ENCODE peak calls at places on chromosomes 1 and 21, in five cellular contexts. One of them, this sample, is unnamed.

GRCh38 chr1:227887697-227888403 is 59.9 kb downstream of the WNT9A start:
- DNase-seq in B cell: peak; percentile 74
- DNase-seq in progenitor cell of endocrine pancreas: peak; percentile 10
- DNase-seq in AG04450: no peak
- DNase-seq in kidney epithelial cell: no peak
- DNase-seq in this sample: no peak

GRCh38 chr1:156476501-156477298 is 23.9 kb downstream of the MEF2D start:
- DNase-seq in B cell: no peak
- DNase-seq in progenitor cell of endocrine pancreas: no peak
- DNase-seq in AG04450: peak; percentile 56
- DNase-seq in kidney epithelial cell: no peak
- DNase-seq in this sample: peak; percentile 30

GRCh38 chr1:63904826-63905225 is 131.0 kb downstream of the ROR1 start:
- DNase-seq in B cell: no peak
- DNase-seq in progenitor cell of endocrine pancreas: no peak
- DNase-seq in AG04450: no peak
- DNase-seq in kidney epithelial cell: no peak
- DNase-seq in this sample: no peak

GRCh38 chr1:67855944-67856343 is 22.7 kb upstream of the GNG12 start:
- DNase-seq in B cell: no peak
- DNase-seq in progenitor cell of endocrine pancreas: no peak
- DNase-seq in AG04450: no peak
- DNase-seq in kidney epithelial cell: no peak
- DNase-seq in this sample: no peak

GRCh38 chr1:245876586-245876985 is 630.5 kb downstream of the SMYD3 start:
- DNase-seq in B cell: no peak
- DNase-seq in progenitor cell of endocrine pancreas: no peak
- DNase-seq in AG04450: no peak
- DNase-seq in kidney epithelial cell: no peak
- DNase-seq in this sample: no peak

GRCh38 chr1:208936431-208936830 is 647.1 kb upstream of the CAMK1G start:
- DNase-seq in B cell: no peak
- DNase-seq in progenitor cell of endocrine pancreas: no peak
- DNase-seq in AG04450: no peak
- DNase-seq in kidney epithelial cell: no peak
- DNase-seq in this sample: no peak

GRCh38 chr21:44603109-44603875 is 2.9 kb downstream of the KRTAP10-7 start:
- DNase-seq in B cell: no peak
- DNase-seq in progenitor cell of endocrine pancreas: no peak
- DNase-seq in AG04450: no peak
- DNase-seq in kidney epithelial cell: no peak
- DNase-seq in this sample: no peak

GRCh38 chr1:55575571-55576279 is 360.6 kb upstream of the USP24 start:
- DNase-seq in B cell: no peak
- DNase-seq in progenitor cell of endocrine pancreas: no peak
- DNase-seq in AG04450: no peak
- DNase-seq in kidney epithelial cell: no peak
- DNase-seq in this sample: no peak

GRCh38 chr1:60942896-60943633 is 139.3 kb upstream of the NFIA start:
- DNase-seq in B cell: no peak
- DNase-seq in progenitor cell of endocrine pancreas: no peak
- DNase-seq in AG04450: no peak
- DNase-seq in kidney epithelial cell: no peak
- DNase-seq in this sample: no peak

GRCh38 chr1:241972703-241973375 is 15.3 kb downstream of the BECN2 start:
- DNase-seq in B cell: no peak
- DNase-seq in progenitor cell of endocrine pancreas: peak; percentile 15
- DNase-seq in AG04450: no peak
- DNase-seq in kidney epithelial cell: peak; percentile 71
- DNase-seq in this sample: no peak
- TF ChIP-seq CTCF in B cell: no peak
- TF ChIP-seq CTCF in progenitor cell of endocrine pancreas: no peak
- TF ChIP-seq CTCF in AG04450: no peak
- TF ChIP-seq CTCF in kidney epithelial cell: no peak
- TF ChIP-seq CTCF in this sample: no peak

GRCh38 chr1:41475859-41476567 is 8.5 kb downstream of the EDN2 start:
- DNase-seq in B cell: no peak
- DNase-seq in progenitor cell of endocrine pancreas: no peak
- DNase-seq in AG04450: no peak
- DNase-seq in kidney epithelial cell: no peak
- DNase-seq in this sample: peak; percentile 69
- TF ChIP-seq CTCF in B cell: no peak
- TF ChIP-seq CTCF in progenitor cell of endocrine pancreas: no peak
- TF ChIP-seq CTCF in AG04450: peak; percentile 14
- TF ChIP-seq CTCF in kidney epithelial cell: peak; percentile 2
- TF ChIP-seq CTCF in this sample: peak; percentile 55

DNA sequence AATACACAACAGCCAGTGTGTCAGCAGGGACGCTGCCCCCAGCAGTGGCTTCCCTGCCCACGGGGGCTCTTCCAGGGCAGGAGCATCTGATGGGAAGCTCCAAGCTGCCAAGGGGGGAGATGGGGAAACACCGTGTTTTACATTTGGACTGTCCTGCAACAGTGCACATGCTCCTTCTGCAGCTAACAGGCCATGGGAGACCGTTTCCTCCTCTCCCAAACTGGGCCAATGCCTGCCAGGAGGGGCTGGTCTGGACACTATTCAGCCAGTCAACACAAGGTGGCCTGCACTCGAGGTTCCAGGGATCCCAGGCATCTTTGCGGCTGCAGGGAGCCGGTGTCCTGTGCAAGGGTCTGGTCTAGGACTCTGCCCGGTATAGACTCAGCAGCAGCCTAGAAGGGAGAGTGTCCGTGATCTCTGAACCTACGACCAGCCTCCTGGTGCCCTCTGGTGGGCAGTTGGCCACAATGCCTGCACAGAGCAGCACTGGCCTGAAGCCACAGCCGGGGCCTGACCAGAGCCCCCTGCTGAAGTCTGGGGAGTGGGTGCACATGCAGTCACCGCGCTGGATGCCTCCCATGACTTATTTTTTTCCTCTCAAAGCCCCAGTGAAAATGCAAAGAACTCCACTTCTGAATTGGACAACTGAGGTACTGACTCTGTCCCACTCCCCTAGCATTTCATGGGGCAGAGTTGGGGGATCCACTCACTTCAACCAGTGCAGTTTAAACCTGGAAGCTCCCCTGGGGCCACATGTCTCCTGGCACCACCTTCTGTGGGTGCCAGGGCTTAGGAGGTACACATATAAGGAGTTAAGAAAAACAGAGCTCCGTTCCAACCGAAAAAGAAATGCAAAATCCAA is 33.3 kb downstream of the RCC2 start:
- DNase-seq in B cell: peak; percentile 68
- DNase-seq in progenitor cell of endocrine pancreas: peak; percentile 74
- DNase-seq in AG04450: peak; percentile 8
- DNase-seq in kidney epithelial cell: peak; percentile 9
- DNase-seq in this sample: peak; percentile 45
- TF ChIP-seq CTCF in B cell: peak; percentile 73
- TF ChIP-seq CTCF in progenitor cell of endocrine pancreas: peak; percentile 85
- TF ChIP-seq CTCF in AG04450: peak; percentile 78
- TF ChIP-seq CTCF in kidney epithelial cell: peak; percentile 86
- TF ChIP-seq CTCF in this sample: peak; percentile 89

GRCh38 chr1:201917362-201918033 is 28.8 kb downstream of the SHISA4 start:
- DNase-seq in B cell: no peak
- DNase-seq in progenitor cell of endocrine pancreas: no peak
- DNase-seq in AG04450: peak; percentile 73
- DNase-seq in kidney epithelial cell: no peak
- DNase-seq in this sample: peak; percentile 86
- TF ChIP-seq CTCF in B cell: no peak
- TF ChIP-seq CTCF in progenitor cell of endocrine pancreas: no peak
- TF ChIP-seq CTCF in AG04450: no peak
- TF ChIP-seq CTCF in kidney epithelial cell: no peak
- TF ChIP-seq CTCF in this sample: no peak

GRCh38 chr1:110220324-110220723 is 10.2 kb downstream of the KCNC4 start:
- DNase-seq in B cell: no peak
- DNase-seq in progenitor cell of endocrine pancreas: no peak
- DNase-seq in AG04450: no peak
- DNase-seq in kidney epithelial cell: no peak
- DNase-seq in this sample: no peak
- TF ChIP-seq CTCF in B cell: no peak
- TF ChIP-seq CTCF in progenitor cell of endocrine pancreas: no peak
- TF ChIP-seq CTCF in AG04450: no peak
- TF ChIP-seq CTCF in kidney epithelial cell: no peak
- TF ChIP-seq CTCF in this sample: no peak

GRCh38 chr1:21539933-21540332 is 30.7 kb downstream of the ALPL start:
- DNase-seq in B cell: no peak
- DNase-seq in progenitor cell of endocrine pancreas: no peak
- DNase-seq in AG04450: no peak
- DNase-seq in kidney epithelial cell: no peak
- DNase-seq in this sample: no peak
- TF ChIP-seq CTCF in B cell: no peak
- TF ChIP-seq CTCF in progenitor cell of endocrine pancreas: peak; percentile 22
- TF ChIP-seq CTCF in AG04450: peak; percentile 34
- TF ChIP-seq CTCF in kidney epithelial cell: peak; percentile 17
- TF ChIP-seq CTCF in this sample: peak; percentile 26

DNA sequence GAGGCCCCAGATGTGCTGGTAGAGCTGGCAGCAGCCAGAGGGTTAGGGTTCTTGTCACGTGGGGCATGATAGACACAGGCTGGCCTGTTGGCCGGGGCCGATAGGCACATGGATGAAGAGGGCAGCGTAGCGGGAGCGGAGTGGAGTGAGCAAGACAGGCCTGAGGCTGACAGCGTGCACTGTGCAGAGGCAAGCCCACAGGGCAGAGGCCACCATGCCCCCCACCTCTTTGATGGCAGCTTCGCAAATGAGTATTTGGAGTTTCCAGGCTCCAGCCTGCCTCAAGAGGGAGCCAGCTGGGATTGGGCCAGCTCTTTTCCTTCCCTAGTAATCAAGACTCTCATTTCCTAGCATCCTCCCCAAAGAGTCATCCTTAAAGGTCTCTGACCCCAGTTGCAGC is 43.5 kb downstream of the TMCC2 start:
- DNase-seq in B cell: no peak
- DNase-seq in progenitor cell of endocrine pancreas: no peak
- DNase-seq in AG04450: no peak
- DNase-seq in kidney epithelial cell: no peak
- DNase-seq in this sample: no peak
- TF ChIP-seq CTCF in B cell: no peak
- TF ChIP-seq CTCF in progenitor cell of endocrine pancreas: no peak
- TF ChIP-seq CTCF in AG04450: peak; percentile 35
- TF ChIP-seq CTCF in kidney epithelial cell: peak; percentile 13
- TF ChIP-seq CTCF in this sample: peak; percentile 61

GRCh38 chr1:59258412-59259032 is 38.4 kb upstream of the FGGY start:
- DNase-seq in B cell: no peak
- DNase-seq in progenitor cell of endocrine pancreas: no peak
- DNase-seq in AG04450: no peak
- DNase-seq in kidney epithelial cell: no peak
- DNase-seq in this sample: no peak
- TF ChIP-seq CTCF in B cell: no peak
- TF ChIP-seq CTCF in progenitor cell of endocrine pancreas: no peak
- TF ChIP-seq CTCF in AG04450: no peak
- TF ChIP-seq CTCF in kidney epithelial cell: no peak
- TF ChIP-seq CTCF in this sample: no peak

DNA sequence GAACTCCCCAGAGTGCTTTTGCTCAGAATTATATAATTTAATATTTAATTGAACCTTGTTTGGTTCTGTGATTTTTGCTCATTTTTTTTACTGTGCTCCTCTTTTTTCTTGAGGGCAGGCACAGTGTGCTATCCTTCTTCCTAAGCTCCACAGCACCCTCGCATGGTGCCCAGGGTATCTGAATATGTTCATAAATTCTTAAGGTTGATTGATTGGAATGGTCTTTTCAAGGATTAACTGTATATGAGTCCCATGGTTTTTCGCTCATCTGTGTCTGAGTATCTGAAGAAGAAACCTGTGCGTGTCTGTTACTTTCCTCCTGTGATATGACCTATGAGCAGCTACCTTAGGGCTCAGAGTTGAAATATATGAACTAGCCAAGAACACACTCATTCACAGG is 393.7 kb downstream of the HLX start:
- DNase-seq in B cell: no peak
- DNase-seq in progenitor cell of endocrine pancreas: no peak
- DNase-seq in AG04450: no peak
- DNase-seq in kidney epithelial cell: no peak
- DNase-seq in this sample: no peak
- TF ChIP-seq CTCF in B cell: no peak
- TF ChIP-seq CTCF in progenitor cell of endocrine pancreas: no peak
- TF ChIP-seq CTCF in AG04450: no peak
- TF ChIP-seq CTCF in kidney epithelial cell: no peak
- TF ChIP-seq CTCF in this sample: peak; percentile 12

GRCh38 chr1:23854568-23854967 is 13.5 kb downstream of the FUCA1 start:
- DNase-seq in B cell: no peak
- DNase-seq in progenitor cell of endocrine pancreas: no peak
- DNase-seq in AG04450: no peak
- DNase-seq in kidney epithelial cell: no peak
- DNase-seq in this sample: no peak
- TF ChIP-seq CTCF in B cell: no peak
- TF ChIP-seq CTCF in progenitor cell of endocrine pancreas: no peak
- TF ChIP-seq CTCF in AG04450: peak; percentile 29
- TF ChIP-seq CTCF in kidney epithelial cell: no peak
- TF ChIP-seq CTCF in this sample: peak; percentile 64